ENCODE peak calls at places on chromosome 18, in five cellular contexts. One of them, this sample, is unnamed.

GRCh38 chr18:59988098-59988706 is 88.4 kb downstream of the PMAIP1 start:
- DNase-seq in GM04504: peak; percentile 26
- DNase-seq in GOT3: no peak
- DNase-seq in PC-9: peak; percentile 50
- DNase-seq in iris pigment epithelial cell: peak; percentile 71
- DNase-seq in this sample: peak; percentile 76

GRCh38 chr18:67432806-67433205 is 83.7 kb downstream of the DSEL start:
- DNase-seq in GM04504: no peak
- DNase-seq in GOT3: no peak
- DNase-seq in PC-9: no peak
- DNase-seq in iris pigment epithelial cell: peak; percentile 7
- DNase-seq in this sample: peak; percentile 66

GRCh38 chr18:22983175-22983574 is 50.0 kb downstream of the RBBP8 start:
- DNase-seq in GM04504: peak; percentile 15
- DNase-seq in GOT3: no peak
- DNase-seq in PC-9: no peak
- DNase-seq in iris pigment epithelial cell: peak; percentile 64
- DNase-seq in this sample: peak; percentile 68

GRCh38 chr18:49570836-49571235 is 9.0 kb downstream of the LIPG start:
- DNase-seq in GM04504: no peak
- DNase-seq in GOT3: no peak
- DNase-seq in PC-9: no peak
- DNase-seq in iris pigment epithelial cell: no peak
- DNase-seq in this sample: no peak

GRCh38 chr18:36403896-36404824 is 106.6 kb downstream of the FHOD3 start:
- DNase-seq in GM04504: no peak
- DNase-seq in GOT3: no peak
- DNase-seq in PC-9: no peak
- DNase-seq in iris pigment epithelial cell: no peak
- DNase-seq in this sample: no peak

GRCh38 chr18:42069036-42069435 is 114.0 kb downstream of the PIK3C3 start:
- DNase-seq in GM04504: no peak
- DNase-seq in GOT3: no peak
- DNase-seq in PC-9: no peak
- DNase-seq in iris pigment epithelial cell: no peak
- DNase-seq in this sample: no peak

GRCh38 chr18:48983793-48984437 is 33.1 kb upstream of the SMAD7 start:
- DNase-seq in GM04504: no peak
- DNase-seq in GOT3: no peak
- DNase-seq in PC-9: peak; percentile 38
- DNase-seq in iris pigment epithelial cell: no peak
- DNase-seq in this sample: no peak

GRCh38 chr18:10546557-10547300 is 20.9 kb downstream of the NAPG start:
- DNase-seq in GM04504: no peak
- DNase-seq in GOT3: no peak
- DNase-seq in PC-9: no peak
- DNase-seq in iris pigment epithelial cell: peak; percentile 23
- DNase-seq in this sample: peak; percentile 53

GRCh38 chr18:46220116-46220515 is 115.9 kb downstream of the HAUS1 start:
- DNase-seq in GM04504: peak; percentile 22
- DNase-seq in GOT3: no peak
- DNase-seq in PC-9: no peak
- DNase-seq in iris pigment epithelial cell: peak; percentile 84
- DNase-seq in this sample: peak; percentile 28

GRCh38 chr18:47561316-47561715 is 309.9 kb upstream of the SKOR2 start:
- DNase-seq in GM04504: no peak
- DNase-seq in GOT3: no peak
- DNase-seq in PC-9: no peak
- DNase-seq in iris pigment epithelial cell: no peak
- DNase-seq in this sample: no peak

GRCh38 chr18:49460958-49461601 is 635 bp upstream of the DYM start:
- DNase-seq in GM04504: no peak
- DNase-seq in GOT3: no peak
- DNase-seq in PC-9: no peak
- DNase-seq in iris pigment epithelial cell: peak; percentile 19
- DNase-seq in this sample: peak; percentile 42

GRCh38 chr18:32319084-32319483 is 129.2 kb downstream of the MEP1B start:
- DNase-seq in GM04504: no peak
- DNase-seq in GOT3: no peak
- DNase-seq in PC-9: no peak
- DNase-seq in iris pigment epithelial cell: no peak
- DNase-seq in this sample: no peak

GRCh38 chr18:78115896-78116561 is 863.6 kb upstream of the SALL3 start:
- DNase-seq in GM04504: no peak
- DNase-seq in GOT3: no peak
- DNase-seq in PC-9: no peak
- DNase-seq in iris pigment epithelial cell: no peak
- DNase-seq in this sample: no peak

GRCh38 chr18:54261894-54262293 is 7.4 kb upstream of the POLI start:
- DNase-seq in GM04504: no peak
- DNase-seq in GOT3: no peak
- DNase-seq in PC-9: no peak
- DNase-seq in iris pigment epithelial cell: no peak
- DNase-seq in this sample: no peak

GRCh38 chr18:26617151-26617554 is 68.8 kb upstream of the KCTD1 start:
- DNase-seq in GM04504: peak; percentile 65
- DNase-seq in GOT3: no peak
- DNase-seq in PC-9: peak; percentile 92
- DNase-seq in iris pigment epithelial cell: peak; percentile 100
- DNase-seq in this sample: peak; percentile 84

GRCh38 chr18:2906522-2907458 is 60.0 kb downstream of the EMILIN2 start:
- DNase-seq in GM04504: no peak
- DNase-seq in GOT3: no peak
- DNase-seq in PC-9: no peak
- DNase-seq in iris pigment epithelial cell: no peak
- DNase-seq in this sample: peak; percentile 25

GRCh38 chr18:21361297-21361880 is 119.4 kb downstream of the GREB1L start:
- DNase-seq in GM04504: no peak
- DNase-seq in GOT3: no peak
- DNase-seq in PC-9: no peak
- DNase-seq in iris pigment epithelial cell: no peak
- DNase-seq in this sample: no peak

GRCh38 chr18:59376351-59376935 is 17.4 kb upstream of the LMAN1 start:
- DNase-seq in GM04504: no peak
- DNase-seq in GOT3: no peak
- DNase-seq in PC-9: no peak
- DNase-seq in iris pigment epithelial cell: no peak
- DNase-seq in this sample: no peak

GRCh38 chr18:26792661-26793060 is 72.8 kb downstream of the AQP4 start:
- DNase-seq in GM04504: no peak
- DNase-seq in GOT3: no peak
- DNase-seq in PC-9: no peak
- DNase-seq in iris pigment epithelial cell: peak; percentile 47
- DNase-seq in this sample: no peak

GRCh38 chr18:22378672-22379282 is 38.9 kb downstream of the CTAGE1 start:
- DNase-seq in GM04504: no peak
- DNase-seq in GOT3: no peak
- DNase-seq in PC-9: no peak
- DNase-seq in iris pigment epithelial cell: peak; percentile 28
- DNase-seq in this sample: peak; percentile 18

GRCh38 chr18:28045176-28045810 is 131.6 kb downstream of the CDH2 start:
- DNase-seq in GM04504: no peak
- DNase-seq in GOT3: no peak
- DNase-seq in PC-9: no peak
- DNase-seq in iris pigment epithelial cell: peak; percentile 85
- DNase-seq in this sample: peak; percentile 75

This sample was measured in fibroblast of villous mesenchyme.